ENCODE peak calls at places on chromosomes 4 and X, in six cellular contexts. L is Daoy, H is HT1080, P is cardiac muscle cell, X is NCI-H146, A is AG04450. K is an unnamed sample.

GRCh38 chr4:112185334-112185733 is 40.1 kb downstream of the FAM241A start:
- DNase-seq in H (no peak), X (no peak), P (no peak), A (no peak), L (no peak), K (no peak)

GRCh38 chr4:38322709-38323108 is 341.3 kb upstream of the KLF3 start:
- DNase-seq in X (no peak), H (peak), L (peak), P (no peak), A (peak), K (no peak)

GRCh38 chrX:65695849-65696248 is 28.4 kb downstream of the MSN start:
- DNase-seq in A (no peak), P (no peak), X (no peak), H (no peak), L (no peak), K (no peak)

GRCh38 chr4:20832821-20833220 is 132.6 kb downstream of the PACRGL start:
- DNase-seq in P (no peak), L (no peak), A (no peak), X (no peak), H (peak), K (no peak)

GRCh38 chr4:40525811-40526598 is 103.7 kb downstream of the RBM47 start:
- DNase-seq in A (peak), H (peak), L (peak), X (no peak), P (no peak), K (no peak)

GRCh38 chrX:46447384-46447783 is 97.8 kb downstream of the ZNF674 start:
- DNase-seq in H (peak), X (no peak), P (no peak), A (no peak), L (no peak), K (no peak)

GRCh38 chr4:24089831-24090531 is 200.1 kb upstream of the PPARGC1A start:
- DNase-seq in A (peak), X (no peak), L (peak), P (no peak), H (peak), K (no peak)

GRCh38 chr4:78058591-78059523 is 1.7 kb downstream of the FRAS1 start:
- DNase-seq in L (peak), X (peak), P (peak), H (peak), A (no peak), K (peak)

GRCh38 chrX:130114141-130114561 is 3.9 kb upstream of the ELF4 start:
- DNase-seq in A (no peak), P (no peak), H (peak), L (peak), X (no peak), K (peak)

GRCh38 chr4:2907706-2908293 is 55.4 kb downstream of the NOP14 start:
- DNase-seq in H (no peak), X (peak), A (no peak), P (no peak), L (no peak), K (peak)

GRCh38 chrX:71253253-71254091 is 468 bp downstream of the ZMYM3 start:
- DNase-seq in X (peak), P (peak), A (no peak), H (peak), L (peak), K (peak)

GRCh38 chr4:104728380-104729122 is 233.9 kb upstream of the CXXC4 start:
- DNase-seq in P (no peak), H (peak), A (peak), X (no peak), L (peak), K (no peak)

GRCh38 chrX:111071542-111072277 is 24.3 kb upstream of the PAK3 start:
- DNase-seq in P (no peak), H (no peak), A (no peak), X (no peak), L (no peak), K (no peak)

GRCh38 chr4:111494971-111495370 is 650.3 kb upstream of the FAM241A start:
- DNase-seq in H (no peak), L (no peak), X (no peak), P (no peak), A (no peak), K (no peak)

GRCh38 chrX:109740076-109740809 is 7.2 kb upstream of the ACSL4 start:
- DNase-seq in P (no peak), H (no peak), X (no peak), L (peak), A (no peak), K (no peak)

GRCh38 chr4:62004881-62005280 is 804.8 kb downstream of the ADGRL3 start:
- DNase-seq in A (no peak), X (peak), H (no peak), P (no peak), L (no peak), K (no peak)